ENCODE peak calls at places on chromosome 21, in six cellular contexts. H is Ammon's horn, T is right cardiac atrium, Y is NCI-H748 treated with DMSO at 0.1 percent for 48 hours, V is uterus, L is AG04450. Q is an unnamed sample.

GRCh38 chr21:44517175-44517899 is 22.7 kb downstream of the KRTAP10-1 start:
- DNase-seq in L (no peak), H (no peak), T (no peak), V (no peak), Y (no peak), Q (no peak)

GRCh38 chr21:45004059-45004422 is 64.2 kb downstream of the SLX9 start:
- DNase-seq in T (no peak), V (peak; percentile 6), L (no peak), Y (no peak), H (no peak), Q (no peak)

GRCh38 chr21:43318841-43319781 is 107.8 kb downstream of the SIK1 start:
- DNase-seq in H (no peak), Y (no peak), T (peak; percentile 51), L (peak; percentile 16), V (no peak), Q (peak; percentile 22)

GRCh38 chr21:46552274-46552673 is 52.6 kb downstream of the S100B start:
- DNase-seq in V (no peak), Y (no peak), L (no peak), T (no peak), H (peak; percentile 64), Q (no peak)

GRCh38 chr21:44702973-44703730 is 6.2 kb downstream of the KRTAP10-12 start:
- DNase-seq in H (no peak), L (no peak), V (peak; percentile 3), T (no peak), Y (no peak), Q (no peak)

GRCh38 chr21:42429856-42430255 is 26.2 kb downstream of the UBASH3A start:
- DNase-seq in T (no peak), V (no peak), H (no peak), L (no peak), Y (no peak), Q (no peak)

GRCh38 chr21:34071683-34072082 is 1.7 kb upstream of the MRPS6 start:
- DNase-seq in L (no peak), Y (no peak), H (no peak), V (no peak), T (no peak), Q (no peak)

GRCh38 chr21:45168522-45168921 is 94.1 kb downstream of the ADARB1 start:
- DNase-seq in T (no peak), L (no peak), V (no peak), H (no peak), Y (no peak), Q (no peak)

GRCh38 chr21:15309721-15310120 is 244.9 kb upstream of the NRIP1 start:
- DNase-seq in Y (no peak), L (no peak), T (peak; percentile 90), V (peak; percentile 70), H (peak; percentile 27), Q (no peak)

GRCh38 chr21:44000360-44000759 is 11.7 kb upstream of the TRAPPC10 start:
- DNase-seq in V (no peak), L (no peak), T (no peak), H (peak; percentile 95), Y (no peak), Q (no peak)

GRCh38 chr21:21624674-21625073 is 626.5 kb downstream of the NCAM2 start:
- DNase-seq in L (peak; percentile 26), H (no peak), Y (no peak), V (no peak), T (no peak), Q (no peak)

GRCh38 chr21:36347278-36347961 is 27.4 kb downstream of the MORC3 start:
- DNase-seq in L (no peak), H (no peak), T (no peak), Y (no peak), V (no peak), Q (no peak)

GRCh38 chr21:34078915-34079314 is 5.5 kb downstream of the MRPS6 start:
- DNase-seq in T (no peak), L (no peak), V (no peak), H (no peak), Y (no peak), Q (no peak)